ENCODE peak calls at places on chromosomes 4 and X, in seven cellular contexts. One of them, this sample, is unnamed.

GRCh38 chr4:81380364-81380853 is 91.3 kb downstream of the RASGEF1B start:
- DNase-seq in H9: no peak
- DNase-seq in fibroblast of lung: no peak
- DNase-seq in transverse colon: no peak
- DNase-seq in heart left ventricle: no peak
- DNase-seq in esophagus muscularis mucosa: no peak
- DNase-seq in CD8-positive, alpha-beta T cell: no peak
- DNase-seq in this sample: no peak

GRCh38 chr4:4387531-4388311 is 819 bp downstream of the NSG1 start:
- DNase-seq in CD8-positive, alpha-beta T cell: peak; percentile 16
- DNase-seq in esophagus muscularis mucosa: no peak
- DNase-seq in heart left ventricle: no peak
- DNase-seq in fibroblast of lung: no peak
- DNase-seq in transverse colon: no peak
- DNase-seq in H9: no peak
- DNase-seq in this sample: no peak

GRCh38 chr4:101126044-101126443 is 221.3 kb downstream of the PPP3CA start:
- DNase-seq in fibroblast of lung: peak; percentile 16
- DNase-seq in CD8-positive, alpha-beta T cell: no peak
- DNase-seq in transverse colon: no peak
- DNase-seq in H9: no peak
- DNase-seq in esophagus muscularis mucosa: no peak
- DNase-seq in heart left ventricle: no peak
- DNase-seq in this sample: no peak

GRCh38 chrX:19156223-19156622 is 34.0 kb upstream of the ADGRG2 start:
- DNase-seq in esophagus muscularis mucosa: no peak
- DNase-seq in fibroblast of lung: no peak
- DNase-seq in H9: peak; percentile 33
- DNase-seq in heart left ventricle: no peak
- DNase-seq in CD8-positive, alpha-beta T cell: no peak
- DNase-seq in transverse colon: peak; percentile 11
- DNase-seq in this sample: no peak

GRCh38 chrX:72121381-72121780 is 10.3 kb downstream of the RTL5 start:
- DNase-seq in fibroblast of lung: peak; percentile 87
- DNase-seq in heart left ventricle: peak; percentile 72
- DNase-seq in esophagus muscularis mucosa: no peak
- DNase-seq in H9: no peak
- DNase-seq in transverse colon: peak; percentile 42
- DNase-seq in CD8-positive, alpha-beta T cell: peak; percentile 36
- DNase-seq in this sample: no peak

GRCh38 chrX:133698298-133698697 is 283.0 kb upstream of the GPC4 start:
- DNase-seq in CD8-positive, alpha-beta T cell: no peak
- DNase-seq in fibroblast of lung: peak; percentile 58
- DNase-seq in H9: no peak
- DNase-seq in esophagus muscularis mucosa: no peak
- DNase-seq in heart left ventricle: no peak
- DNase-seq in transverse colon: no peak
- DNase-seq in this sample: no peak

GRCh38 chr4:54550415-54551171 is 107.2 kb upstream of the KIT start:
- DNase-seq in CD8-positive, alpha-beta T cell: no peak
- DNase-seq in H9: no peak
- DNase-seq in heart left ventricle: no peak
- DNase-seq in fibroblast of lung: peak; percentile 33
- DNase-seq in esophagus muscularis mucosa: no peak
- DNase-seq in transverse colon: no peak
- DNase-seq in this sample: no peak

GRCh38 chr4:86603486-86603885 is 9.4 kb downstream of the PTPN13 start:
- DNase-seq in heart left ventricle: no peak
- DNase-seq in CD8-positive, alpha-beta T cell: no peak
- DNase-seq in H9: no peak
- DNase-seq in esophagus muscularis mucosa: no peak
- DNase-seq in transverse colon: no peak
- DNase-seq in fibroblast of lung: no peak
- DNase-seq in this sample: no peak

GRCh38 chr4:7626551-7626950 is 191.8 kb upstream of the PSAPL1 start:
- DNase-seq in esophagus muscularis mucosa: no peak
- DNase-seq in fibroblast of lung: no peak
- DNase-seq in heart left ventricle: peak; percentile 2
- DNase-seq in transverse colon: no peak
- DNase-seq in CD8-positive, alpha-beta T cell: no peak
- DNase-seq in H9: no peak
- DNase-seq in this sample: no peak

GRCh38 chr4:56611501-56611900 is 69.6 kb downstream of the HOPX start:
- DNase-seq in esophagus muscularis mucosa: no peak
- DNase-seq in fibroblast of lung: peak; percentile 6
- DNase-seq in H9: no peak
- DNase-seq in CD8-positive, alpha-beta T cell: no peak
- DNase-seq in heart left ventricle: no peak
- DNase-seq in transverse colon: no peak
- DNase-seq in this sample: no peak

GRCh38 chrX:43822015-43822414 is 60.2 kb downstream of the MAOB start:
- DNase-seq in heart left ventricle: no peak
- DNase-seq in transverse colon: no peak
- DNase-seq in CD8-positive, alpha-beta T cell: no peak
- DNase-seq in fibroblast of lung: peak; percentile 47
- DNase-seq in esophagus muscularis mucosa: no peak
- DNase-seq in H9: no peak
- DNase-seq in this sample: no peak

GRCh38 chr4:20254517-20255250 is 3.0 kb downstream of the SLIT2 start:
- DNase-seq in transverse colon: no peak
- DNase-seq in heart left ventricle: peak; percentile 64
- DNase-seq in H9: peak; percentile 44
- DNase-seq in CD8-positive, alpha-beta T cell: no peak
- DNase-seq in fibroblast of lung: peak; percentile 45
- DNase-seq in esophagus muscularis mucosa: no peak
- DNase-seq in this sample: no peak

GRCh38 chrX:141760761-141761160 is 62.2 kb upstream of the SPANXD start:
- DNase-seq in transverse colon: no peak
- DNase-seq in CD8-positive, alpha-beta T cell: no peak
- DNase-seq in heart left ventricle: no peak
- DNase-seq in fibroblast of lung: no peak
- DNase-seq in esophagus muscularis mucosa: no peak
- DNase-seq in H9: no peak
- DNase-seq in this sample: no peak

GRCh38 chrX:116345953-116346352 is 90.5 kb upstream of the SLC6A14 start:
- DNase-seq in transverse colon: no peak
- DNase-seq in fibroblast of lung: no peak
- DNase-seq in esophagus muscularis mucosa: no peak
- DNase-seq in CD8-positive, alpha-beta T cell: no peak
- DNase-seq in H9: no peak
- DNase-seq in heart left ventricle: no peak
- DNase-seq in this sample: no peak

GRCh38 chr4:140309124-140309870 is 64.1 kb upstream of the SCOC start:
- DNase-seq in transverse colon: no peak
- DNase-seq in H9: peak; percentile 47
- DNase-seq in heart left ventricle: no peak
- DNase-seq in esophagus muscularis mucosa: no peak
- DNase-seq in CD8-positive, alpha-beta T cell: no peak
- DNase-seq in fibroblast of lung: peak; percentile 37
- DNase-seq in this sample: no peak

GRCh38 chrX:101550362-101550761 is at the start of gene ARMCX1:
- DNase-seq in fibroblast of lung: peak; percentile 83
- DNase-seq in heart left ventricle: peak; percentile 79
- DNase-seq in transverse colon: peak; percentile 57
- DNase-seq in CD8-positive, alpha-beta T cell: no peak
- DNase-seq in H9: peak; percentile 75
- DNase-seq in esophagus muscularis mucosa: peak; percentile 92
- DNase-seq in this sample: no peak

GRCh38 chr4:163941221-163941865 is 446.9 kb downstream of the TMA16 start:
- DNase-seq in H9: no peak
- DNase-seq in transverse colon: no peak
- DNase-seq in heart left ventricle: no peak
- DNase-seq in CD8-positive, alpha-beta T cell: no peak
- DNase-seq in esophagus muscularis mucosa: no peak
- DNase-seq in fibroblast of lung: peak; percentile 65
- DNase-seq in this sample: no peak
- H3K27ac ChIP-seq in H9: no peak overlapping the region
- H3K27ac ChIP-seq in transverse colon: no peak overlapping the region
- H3K27ac ChIP-seq in heart left ventricle: no peak overlapping the region
- H3K27ac ChIP-seq in CD8-positive, alpha-beta T cell: no peak overlapping the region
- H3K27ac ChIP-seq in esophagus muscularis mucosa: no peak overlapping the region
- H3K27ac ChIP-seq in fibroblast of lung: no peak overlapping the region
- H3K27ac ChIP-seq in this sample: no peak overlapping the region

GRCh38 chrX:46587158-46587557 is 13.6 kb downstream of the CHST7 start:
- DNase-seq in H9: no peak
- DNase-seq in CD8-positive, alpha-beta T cell: no peak
- DNase-seq in heart left ventricle: no peak
- DNase-seq in transverse colon: no peak
- DNase-seq in esophagus muscularis mucosa: no peak
- DNase-seq in fibroblast of lung: no peak
- DNase-seq in this sample: no peak

GRCh38 chrX:46588263-46588662 is 14.7 kb downstream of the CHST7 start:
- DNase-seq in transverse colon: peak; percentile 20
- DNase-seq in H9: peak; percentile 61
- DNase-seq in heart left ventricle: no peak
- DNase-seq in fibroblast of lung: peak; percentile 59
- DNase-seq in CD8-positive, alpha-beta T cell: peak; percentile 26
- DNase-seq in esophagus muscularis mucosa: no peak
- DNase-seq in this sample: no peak

GRCh38 chrX:46595084-46595483 is 21.5 kb downstream of the CHST7 start:
- DNase-seq in H9: no peak
- DNase-seq in heart left ventricle: no peak
- DNase-seq in transverse colon: no peak
- DNase-seq in fibroblast of lung: no peak
- DNase-seq in esophagus muscularis mucosa: no peak
- DNase-seq in CD8-positive, alpha-beta T cell: no peak
- DNase-seq in this sample: no peak

GRCh38 chrX:46587753-46588171 is 14.2 kb downstream of the CHST7 start:
- DNase-seq in transverse colon: no peak
- DNase-seq in fibroblast of lung: peak; percentile 44
- DNase-seq in CD8-positive, alpha-beta T cell: no peak
- DNase-seq in heart left ventricle: no peak
- DNase-seq in esophagus muscularis mucosa: no peak
- DNase-seq in H9: no peak
- DNase-seq in this sample: no peak

GRCh38 chrX:46589977-46590723 is 16.6 kb downstream of the CHST7 start:
- DNase-seq in heart left ventricle: no peak
- DNase-seq in fibroblast of lung: peak; percentile 72
- DNase-seq in transverse colon: no peak
- DNase-seq in esophagus muscularis mucosa: no peak
- DNase-seq in H9: no peak
- DNase-seq in CD8-positive, alpha-beta T cell: no peak
- DNase-seq in this sample: no peak
- H3K4me1 ChIP-seq in heart left ventricle: peaks cover 3% of the 10 kb centered on the region
- H3K4me1 ChIP-seq in fibroblast of lung: peaks cover 5% of the 10 kb centered on the region
- H3K4me1 ChIP-seq in transverse colon: no peaks in the 10 kb centered on the region
- H3K4me1 ChIP-seq in esophagus muscularis mucosa: no peaks in the 10 kb centered on the region
- H3K4me1 ChIP-seq in H9: no peaks in the 10 kb centered on the region
- H3K4me1 ChIP-seq in CD8-positive, alpha-beta T cell: peaks cover 8% of the 10 kb centered on the region
- H3K4me1 ChIP-seq in this sample: no peaks in the 10 kb centered on the region

GRCh38 chrX:120213438-120214265 is 37.0 kb upstream of the ZBTB33 start:
- DNase-seq in heart left ventricle: no peak
- DNase-seq in transverse colon: peak; percentile 63
- DNase-seq in H9: peak; percentile 69
- DNase-seq in esophagus muscularis mucosa: no peak
- DNase-seq in CD8-positive, alpha-beta T cell: peak; percentile 18
- DNase-seq in fibroblast of lung: peak; percentile 57
- DNase-seq in this sample: peak; percentile 2
- H3K27ac ChIP-seq in heart left ventricle: no peak overlapping the region
- H3K27ac ChIP-seq in transverse colon: no peak overlapping the region
- H3K27ac ChIP-seq in H9: no peak overlapping the region
- H3K27ac ChIP-seq in esophagus muscularis mucosa: no peak overlapping the region
- H3K27ac ChIP-seq in CD8-positive, alpha-beta T cell: no peak overlapping the region
- H3K27ac ChIP-seq in fibroblast of lung: no peak overlapping the region
- H3K27ac ChIP-seq in this sample: no peak overlapping the region

GRCh38 chr4:88115587-88115986 is 42.9 kb downstream of the ABCG2 start:
- DNase-seq in CD8-positive, alpha-beta T cell: no peak
- DNase-seq in H9: no peak
- DNase-seq in esophagus muscularis mucosa: no peak
- DNase-seq in heart left ventricle: no peak
- DNase-seq in fibroblast of lung: no peak
- DNase-seq in transverse colon: no peak
- DNase-seq in this sample: no peak
- H3K4me1 ChIP-seq in CD8-positive, alpha-beta T cell: no peaks in the 10 kb centered on the region
- H3K4me1 ChIP-seq in H9: no peaks in the 10 kb centered on the region
- H3K4me1 ChIP-seq in esophagus muscularis mucosa: no peaks in the 10 kb centered on the region
- H3K4me1 ChIP-seq in heart left ventricle: no peaks in the 10 kb centered on the region
- H3K4me1 ChIP-seq in fibroblast of lung: no peaks in the 10 kb centered on the region
- H3K4me1 ChIP-seq in transverse colon: no peaks in the 10 kb centered on the region
- H3K4me1 ChIP-seq in this sample: no peaks in the 10 kb centered on the region

DNA sequence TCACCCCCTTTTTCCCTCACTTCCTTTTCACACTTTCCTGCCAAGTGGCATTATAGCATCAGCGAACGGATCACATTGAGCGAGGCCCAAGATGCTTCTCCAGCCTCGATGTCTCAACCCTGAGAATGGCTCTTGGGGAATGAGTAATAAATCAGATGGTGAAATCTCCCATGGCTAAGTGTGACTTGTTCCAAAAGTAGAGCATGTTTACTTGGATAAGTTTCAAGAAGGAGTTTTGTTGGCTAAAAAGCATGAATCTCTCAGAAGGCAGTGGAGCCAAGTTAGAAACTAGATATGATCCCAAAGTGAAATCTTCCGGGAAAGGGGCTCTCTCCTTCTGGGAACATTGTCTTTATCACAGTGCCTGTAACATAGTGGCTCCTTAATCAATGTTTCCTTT is 316.3 kb downstream of the CAMK2D start:
- DNase-seq in CD8-positive, alpha-beta T cell: no peak
- DNase-seq in H9: no peak
- DNase-seq in transverse colon: peak; percentile 21
- DNase-seq in fibroblast of lung: peak; percentile 99
- DNase-seq in heart left ventricle: no peak
- DNase-seq in esophagus muscularis mucosa: no peak
- DNase-seq in this sample: no peak
- H3K27ac ChIP-seq in CD8-positive, alpha-beta T cell: no peak overlapping the region
- H3K27ac ChIP-seq in H9: no peak overlapping the region
- H3K27ac ChIP-seq in transverse colon: peak overlapping the region; percentile 60
- H3K27ac ChIP-seq in fibroblast of lung: peak overlapping the region; percentile 70
- H3K27ac ChIP-seq in heart left ventricle: peak overlapping the region; percentile 39
- H3K27ac ChIP-seq in esophagus muscularis mucosa: peak overlapping the region; percentile 61
- H3K27ac ChIP-seq in this sample: no peak overlapping the region